ENCODE peak calls at places on chromosome 2, in ten cellular contexts. W, L, O, M, Q, Z, Y, D, E and H are unnamed samples.

GRCh38 chr2:46873632-46874068 is 42.0 kb downstream of the MCFD2 start:
- DNase-seq in W (no peak), L (peak; percentile 60), O (peak; percentile 70), M (peak; percentile 56), Q (no peak), Z (no peak), Y (no peak), D (peak; percentile 47), E (peak; percentile 94), H (peak; percentile 57)

GRCh38 chr2:153307223-153307622 is 171.3 kb downstream of the RPRM start:
- DNase-seq in W (no peak), L (no peak), O (no peak), M (no peak), Q (no peak), Z (no peak), Y (no peak), D (no peak), E (no peak), H (no peak)

GRCh38 chr2:236720974-236721600 is 151.5 kb downstream of the ACKR3 start:
- DNase-seq in W (no peak), L (no peak), O (no peak), M (no peak), Q (no peak), Z (peak; percentile 68), Y (no peak), D (no peak), E (no peak), H (no peak)

GRCh38 chr2:157751462-157752058 is 122.9 kb upstream of the ACVR1C start:
- DNase-seq in W (peak; percentile 8), L (no peak), O (no peak), M (no peak), Q (no peak), Z (no peak), Y (peak; percentile 35), D (peak; percentile 50), E (no peak), H (peak; percentile 48)

GRCh38 chr2:113164234-113164929 is 9.4 kb upstream of the PSD4 start:
- DNase-seq in W (no peak), L (no peak), O (peak; percentile 16), M (no peak), Q (no peak), Z (no peak), Y (no peak), D (no peak), E (no peak), H (no peak)

GRCh38 chr2:128446049-128446811 is 127.6 kb upstream of the HS6ST1 start:
- DNase-seq in W (no peak), L (no peak), O (peak; percentile 18), M (no peak), Q (no peak), Z (no peak), Y (no peak), D (peak; percentile 9), E (no peak), H (no peak)

GRCh38 chr2:189142893-189143759 is 36.4 kb downstream of the COL5A2 start:
- DNase-seq in W (peak; percentile 18), L (peak; percentile 51), O (peak; percentile 48), M (no peak), Q (no peak), Z (no peak), Y (no peak), D (no peak), E (peak; percentile 67), H (peak; percentile 41)

GRCh38 chr2:136310797-136311558 is 193.0 kb upstream of the CXCR4 start:
- DNase-seq in W (no peak), L (peak; percentile 26), O (no peak), M (no peak), Q (no peak), Z (no peak), Y (no peak), D (no peak), E (no peak), H (peak; percentile 27)

GRCh38 chr2:44742054-44742453 is 199.4 kb upstream of the SIX3 start:
- DNase-seq in W (no peak), L (no peak), O (no peak), M (no peak), Q (no peak), Z (no peak), Y (no peak), D (no peak), E (no peak), H (no peak)

GRCh38 chr2:144834954-144835633 is 315.2 kb upstream of the ZEB2 start:
- DNase-seq in W (no peak), L (no peak), O (no peak), M (no peak), Q (no peak), Z (no peak), Y (peak; percentile 42), D (peak; percentile 15), E (peak; percentile 50), H (no peak)

GRCh38 chr2:33377048-33377447 is 99.4 kb upstream of the RASGRP3 start:
- DNase-seq in W (no peak), L (no peak), O (no peak), M (no peak), Q (no peak), Z (no peak), Y (no peak), D (no peak), E (no peak), H (no peak)